ENCODE peak calls at places on chromosome 19, in ten cellular contexts. F is transverse colon, Q is suprapubic skin, X is ovary, H is tibial nerve, Y is A549, E is stomach, V is K562, A is SK-N-SH, M is GM12878. K is an unnamed sample. For H3K4me1, the result is how much of the 10 kb centered on the place peaks cover.

GRCh38 chr19:32012886-32013635 is 332.3 kb upstream of the ZNF507 start:
- DNase-seq in F (no peak), Q (no peak), X (no peak), H (no peak), Y (no peak), E (no peak), V (no peak), A (no peak), M (no peak), K (peak)

GRCh38 chr19:1453525-1454371 is 3.8 kb downstream of the APC2 start:
- DNase-seq in F (no peak), Q (no peak), X (no peak), H (peak), Y (no peak), E (no peak), V (no peak), A (peak), M (no peak), K (no peak)

GRCh38 chr19:2144190-2144589 is 7.2 kb downstream of the AP3D1 start:
- DNase-seq in F (no peak), Q (no peak), X (no peak), H (no peak), Y (no peak), E (no peak), V (no peak), A (no peak), M (no peak), K (no peak)

GRCh38 chr19:43506629-43507028 is 2.1 kb upstream of the PHLDB3 start:
- DNase-seq in F (no peak), Q (no peak), X (no peak), H (no peak), Y (no peak), E (no peak), V (no peak), A (no peak), M (no peak), K (no peak)

GRCh38 chr19:2476451-2477140 is 669 bp downstream of the GADD45B start:
- DNase-seq in F (peak), Q (no peak), X (peak), H (no peak), Y (no peak), E (peak), V (no peak), A (peak), M (no peak), K (no peak)

GRCh38 chr19:41626877-41627276 is at the start of gene CEACAM4:
- DNase-seq in F (no peak), Q (no peak), X (no peak), H (no peak), Y (no peak), E (peak), V (no peak), A (no peak), M (no peak), K (peak)

GRCh38 chr19:42272989-42273406 is 3.9 kb downstream of the CIC start:
- DNase-seq in F (no peak), Q (peak), X (peak), H (no peak), Y (no peak), E (no peak), V (no peak), A (no peak), M (no peak), K (no peak)

GRCh38 chr19:36046443-36047050 is 7.5 kb downstream of the THAP8 start:
- DNase-seq in F (no peak), Q (no peak), X (no peak), H (no peak), Y (no peak), E (no peak), V (no peak), A (no peak), M (no peak), K (no peak)

GRCh38 chr19:50779504-50780457 is 9.5 kb downstream of the GPR32 start:
- DNase-seq in F (no peak), Q (no peak), X (no peak), H (no peak), Y (no peak), E (no peak), V (no peak), A (no peak), M (no peak), K (no peak)

GRCh38 chr19:35519291-35519690 is 5.8 kb upstream of the DMKN start:
- DNase-seq in F (no peak), Q (no peak), X (no peak), H (no peak), Y (no peak), E (no peak), V (no peak), A (no peak), M (no peak), K (no peak)

GRCh38 chr19:42206871-42207755 is 10.4 kb downstream of the DEDD2 start:
- DNase-seq in F (peak), Q (no peak), X (no peak), H (no peak), Y (peak), E (no peak), V (peak), A (no peak), M (no peak), K (no peak)

GRCh38 chr19:49331616-49332055 is 3.6 kb upstream of the CD37 start:
- DNase-seq in F (no peak), Q (peak), X (no peak), H (no peak), Y (peak), E (peak), V (peak), A (peak), M (peak), K (peak)

GRCh38 chr19:2235396-2236284 is 489 bp downstream of the PLEKHJ1 start:
- DNase-seq in F (peak), Q (no peak), X (no peak), H (no peak), Y (no peak), E (peak), V (peak), A (peak), M (no peak), K (no peak)

GRCh38 chr19:30662211-30662861 is 290.2 kb downstream of the ZNF536 start:
- DNase-seq in F (no peak), Q (no peak), X (no peak), H (no peak), Y (no peak), E (peak), V (no peak), A (no peak), M (no peak), K (no peak)

GRCh38 chr19:8147579-8147978 is 1.8 kb downstream of the FBN3 start:
- DNase-seq in F (no peak), Q (no peak), X (no peak), H (no peak), Y (no peak), E (no peak), V (no peak), A (no peak), M (no peak), K (no peak)

GRCh38 chr19:49570138-49570856 is 10.1 kb downstream of the NOSIP start:
- DNase-seq in F (peak), Q (no peak), X (peak), H (no peak), Y (peak), E (peak), V (peak), A (peak), M (no peak), K (no peak)

GRCh38 chr19:7862413-7862951 is 11.7 kb downstream of the PRR36 start:
- DNase-seq in F (peak), Q (no peak), X (peak), H (no peak), Y (no peak), E (peak), V (peak), A (peak), M (no peak), K (no peak)

GRCh38 chr19:384801-385169 is 24.2 kb downstream of the C2CD4C start:
- DNase-seq in F (no peak), Q (no peak), X (no peak), H (no peak), Y (no peak), E (no peak), V (no peak), A (no peak), M (no peak), K (no peak)

GRCh38 chr19:41934849-41935374 is 6.7 kb upstream of the ERFL start:
- DNase-seq in F (peak), Q (no peak), X (peak), H (peak), Y (peak), E (peak), V (peak), A (peak), M (no peak), K (no peak)

GRCh38 chr19:50349277-50350057 is 16.0 kb downstream of the NAPSA start:
- DNase-seq in F (no peak), Q (no peak), X (no peak), H (no peak), Y (no peak), E (no peak), V (no peak), A (no peak), M (no peak), K (no peak)

GRCh38 chr19:51546107-51546649 is 14.7 kb upstream of the SIGLEC6 start:
- DNase-seq in F (no peak), Q (no peak), X (no peak), H (no peak), Y (no peak), E (no peak), V (no peak), A (no peak), M (no peak), K (no peak)

GRCh38 chr19:18218159-18218558 is 8.1 kb downstream of the PDE4C start:
- DNase-seq in F (no peak), Q (no peak), X (no peak), H (no peak), Y (no peak), E (no peak), V (no peak), A (no peak), M (no peak), K (no peak)

GRCh38 chr19:48346161-48346560 is 17.6 kb downstream of the TMEM143 start:
- DNase-seq in F (no peak), Q (no peak), X (no peak), H (no peak), Y (no peak), E (no peak), V (no peak), A (no peak), M (no peak), K (no peak)

GRCh38 chr19:33175886-33176669 is 18.1 kb upstream of the LRP3 start:
- DNase-seq in F (no peak), Q (no peak), X (peak), H (no peak), Y (peak), E (no peak), V (no peak), A (peak), M (no peak), K (no peak)

GRCh38 chr19:4134351-4134750 is 10.4 kb upstream of the MAP2K2 start:
- DNase-seq in F (no peak), Q (no peak), X (no peak), H (no peak), Y (no peak), E (no peak), V (no peak), A (no peak), M (no peak), K (no peak)

GRCh38 chr19:35249848-35250711 is 1.3 kb downstream of the LSR start:
- DNase-seq in F (no peak), Q (peak), X (no peak), H (no peak), Y (no peak), E (no peak), V (no peak), A (no peak), M (no peak), K (peak)

GRCh38 chr19:49422407-49423277 is 599 bp downstream of the PTH2 start:
- DNase-seq in F (no peak), Q (peak), X (no peak), H (no peak), Y (peak), E (no peak), V (peak), A (peak), M (no peak), K (no peak)

GRCh38 chr19:10979950-10980349 is 19.1 kb downstream of the SMARCA4 start:
- DNase-seq in F (peak), Q (no peak), X (no peak), H (no peak), Y (no peak), E (no peak), V (no peak), A (no peak), M (peak), K (no peak)

GRCh38 chr19:3055741-3056453 is 6.4 kb downstream of the TLE5 start:
- DNase-seq in F (peak), Q (no peak), X (peak), H (no peak), Y (peak), E (peak), V (no peak), A (no peak), M (no peak), K (no peak)

GRCh38 chr19:55253842-55254624 is 4.8 kb downstream of the PPP6R1 start:
- DNase-seq in F (peak), Q (peak), X (no peak), H (no peak), Y (no peak), E (peak), V (no peak), A (no peak), M (peak), K (no peak)

GRCh38 chr19:48396871-48397176 is 3.4 kb downstream of the GRIN2D start:
- DNase-seq in F (no peak), Q (no peak), X (no peak), H (no peak), Y (no peak), E (no peak), V (no peak), A (no peak), M (no peak), K (no peak)

GRCh38 chr19:812049-812816 is 9.5 kb downstream of the PLPPR3 start:
- DNase-seq in F (no peak), Q (no peak), X (peak), H (no peak), Y (no peak), E (no peak), V (no peak), A (peak), M (no peak), K (no peak)

GRCh38 chr19:3687774-3688706 is 12.2 kb downstream of the PIP5K1C start:
- DNase-seq in F (peak), Q (no peak), X (peak), H (no peak), Y (no peak), E (peak), V (no peak), A (no peak), M (no peak), K (no peak)

GRCh38 chr19:50796128-50796633 is 6.0 kb downstream of the ACP4 start:
- DNase-seq in F (no peak), Q (no peak), X (no peak), H (no peak), Y (no peak), E (no peak), V (peak), A (peak), M (no peak), K (no peak)

GRCh38 chr19:18203408-18203862 is 407 bp downstream of the RAB3A start:
- DNase-seq in F (peak), Q (no peak), X (peak), H (peak), Y (no peak), E (no peak), V (peak), A (peak), M (no peak), K (no peak)

GRCh38 chr19:45630463-45630862 is 8.7 kb downstream of the EML2 start:
- DNase-seq in F (no peak), Q (no peak), X (no peak), H (no peak), Y (peak), E (no peak), V (no peak), A (peak), M (peak), K (no peak)
- TF ChIP-seq EP300 in F (no peak), Q (no peak), X (no peak), H (no peak), Y (no peak), E (no peak), V (no peak), A (no peak), M (peak), K (no peak)

DNA sequence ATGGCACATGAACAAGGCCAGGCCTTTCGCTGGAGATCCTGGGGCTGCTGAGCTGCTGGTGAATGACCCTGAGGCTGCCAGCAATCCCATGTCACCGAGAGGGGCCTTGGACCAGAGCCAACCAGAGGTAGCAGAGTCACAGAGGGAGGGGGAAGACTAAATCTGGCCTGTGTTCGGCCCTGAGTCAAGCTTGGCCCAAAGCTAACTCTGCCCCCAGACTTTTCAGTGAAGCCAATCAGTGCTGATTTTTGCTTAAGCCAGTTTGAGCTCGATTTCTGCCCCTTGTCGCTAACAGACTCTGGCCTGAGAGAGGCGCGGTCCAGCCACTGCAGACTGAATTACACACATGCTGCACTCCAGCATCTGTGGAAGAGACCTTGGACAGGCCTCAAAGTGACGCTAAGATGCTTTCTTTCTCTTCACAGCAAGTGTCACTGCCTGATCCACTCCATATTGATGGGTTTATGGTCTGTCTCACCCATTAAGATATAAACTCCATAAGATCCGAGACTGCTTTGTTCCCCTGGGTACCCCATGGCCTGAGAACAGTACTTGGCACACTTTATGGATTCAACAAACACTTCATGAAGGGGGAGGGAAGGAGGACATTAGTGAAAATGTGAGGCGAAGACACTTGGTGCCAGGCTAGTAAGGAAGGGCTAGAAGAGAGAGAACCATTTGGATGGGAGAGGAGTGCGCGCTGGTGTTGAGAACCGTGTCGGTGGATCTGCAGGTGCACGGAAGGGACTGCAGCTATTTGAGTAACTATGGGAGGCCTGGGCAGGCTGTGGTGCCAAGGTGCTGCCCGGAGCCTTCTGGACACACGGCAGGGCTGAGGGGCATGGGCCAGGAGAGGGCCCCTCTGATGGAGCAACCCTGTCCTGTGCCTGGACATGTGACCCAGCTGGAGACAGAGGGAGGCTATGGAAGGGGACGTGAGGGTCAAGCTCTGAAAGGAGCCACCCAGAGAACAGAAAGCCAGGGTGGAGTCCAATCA is 17.6 kb downstream of the RANBP3 start:
- DNase-seq in F (no peak), Q (no peak), X (no peak), H (no peak), Y (no peak), E (no peak), V (no peak), A (peak), M (no peak), K (no peak)
- H3K4me1 ChIP-seq in F (half or more), Q (under half), X (under half), H (under half), Y (under half), E (half or more), V (under half), A (under half), M (under half), K (half or more)

GRCh38 chr19:53555352-53555751 is 17.4 kb downstream of the ZNF331 start:
- DNase-seq in F (no peak), Q (no peak), X (no peak), H (no peak), Y (no peak), E (no peak), V (no peak), A (no peak), M (no peak), K (no peak)
- H3K4me3 ChIP-seq in F (no peak), Q (peak), X (peak), H (peak), Y (no peak), E (peak), V (no peak), A (no peak), M (no peak), K (peak)

GRCh38 chr19:19406878-19407639 is 1.6 kb downstream of the GATAD2A start:
- DNase-seq in F (peak), Q (no peak), X (no peak), H (no peak), Y (no peak), E (peak), V (peak), A (no peak), M (no peak), K (no peak)
- TF ChIP-seq EP300 in F (no peak), Q (no peak), X (no peak), H (no peak), Y (no peak), E (no peak), V (no peak), A (no peak), M (no peak), K (no peak)

DNA sequence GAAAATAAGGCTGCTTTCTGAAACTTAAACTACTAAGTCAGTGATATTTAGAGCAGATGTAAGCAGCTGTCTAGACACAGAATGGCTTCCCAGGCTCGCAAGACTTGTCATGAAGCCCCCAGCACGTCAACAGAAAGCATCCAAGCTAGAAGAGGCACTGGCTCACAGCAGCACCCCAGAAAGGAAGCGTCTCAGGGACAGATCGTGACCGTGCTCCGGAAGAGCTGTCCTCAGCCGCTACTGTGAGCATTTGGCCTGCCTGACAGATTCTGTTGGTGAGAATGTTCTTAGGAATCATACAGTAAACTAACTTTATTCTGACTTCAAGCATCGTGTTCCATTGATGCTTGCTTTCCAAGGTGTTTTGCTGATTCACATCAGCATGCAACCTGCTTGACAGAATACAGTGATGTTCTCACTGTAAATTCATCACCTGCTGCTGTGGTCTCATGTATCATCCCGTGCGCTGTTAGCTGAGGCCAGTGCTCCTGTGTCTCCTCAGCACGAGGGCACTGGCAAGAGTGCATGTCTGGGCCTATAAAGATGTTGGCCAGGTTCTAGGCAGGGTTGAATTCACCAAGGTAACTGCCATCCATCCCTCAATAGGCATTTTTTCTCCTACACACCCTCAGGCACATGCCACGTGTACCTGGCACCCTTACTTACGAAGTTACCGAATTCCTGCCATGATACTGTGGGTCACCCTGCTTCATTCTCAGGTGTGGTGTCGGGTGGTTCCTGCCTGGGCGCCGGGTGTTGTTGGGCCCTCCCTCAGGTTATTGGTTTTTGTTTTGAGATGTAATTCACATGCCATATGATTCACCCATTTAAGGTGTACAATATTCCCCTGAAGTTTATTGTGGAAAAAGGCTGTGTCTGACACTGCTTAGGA is 15.9 kb downstream of the SPINT2 start:
- DNase-seq in F (no peak), Q (no peak), X (no peak), H (no peak), Y (no peak), E (no peak), V (no peak), A (no peak), M (no peak), K (no peak)
- H3K4me1 ChIP-seq in F (under half), Q (half or more), X (under half), H (under half), Y (under half), E (half or more), V (under half), A (under half), M (under half), K (under half)

DNA sequence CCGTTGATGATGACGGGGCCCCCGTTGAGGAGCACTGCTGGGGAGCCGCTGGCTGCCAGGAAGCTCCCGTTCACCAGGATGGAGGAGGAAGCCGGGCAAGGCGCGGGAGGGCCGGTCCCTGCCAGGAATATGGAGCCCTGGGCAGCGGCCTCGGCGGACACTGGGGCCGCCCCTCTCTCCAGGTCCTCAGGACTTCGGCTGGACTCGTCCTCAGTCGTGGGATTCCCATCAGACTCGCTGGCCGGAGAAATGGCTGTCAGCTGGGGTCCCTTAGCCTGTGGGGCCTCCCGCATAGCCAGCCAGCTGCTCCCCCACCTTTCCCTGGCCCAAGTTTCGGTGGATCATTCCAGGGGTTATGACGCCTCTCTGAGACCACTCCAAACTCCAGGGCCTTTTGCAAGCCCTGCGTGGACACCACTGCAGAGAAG is 2.1 kb downstream of the SIX5 start:
- DNase-seq in F (no peak), Q (no peak), X (no peak), H (no peak), Y (no peak), E (no peak), V (no peak), A (no peak), M (no peak), K (no peak)
- H3K4me3 ChIP-seq in F (peak), Q (peak), X (peak), H (peak), Y (peak), E (peak), V (peak), A (peak), M (peak), K (peak)